ENCODE peak calls at places on chromosomes 16 and 17, in nine cellular contexts. S is testis, B is A549, P is esophagus squamous epithelium, I is sigmoid colon, X is right lobe of liver, R is astrocyte, V is psoas muscle, H is cardiac muscle cell. C is an unnamed sample.

GRCh38 chr17:55152236-55152635 is 112.5 kb upstream of the HLF start:
- DNase-seq in I (no peak), S (no peak), P (no peak), R (peak; percentile 38), X (no peak), B (no peak), H (peak; percentile 6), V (no peak), C (no peak)

GRCh38 chr17:56939869-56940484 is 20.9 kb downstream of the COIL start:
- DNase-seq in S (no peak), H (peak; percentile 75), B (peak; percentile 63), X (no peak), P (no peak), V (no peak), I (no peak), R (peak; percentile 20), C (no peak)

GRCh38 chr17:67246648-67247415 is 1.8 kb upstream of the HELZ start:
- DNase-seq in V (peak; percentile 25), S (peak; percentile 49), R (peak; percentile 65), X (peak; percentile 63), B (peak; percentile 77), H (no peak), P (no peak), I (no peak), C (no peak)

GRCh38 chr17:58755577-58756245 is at the start of gene PPM1E:
- DNase-seq in P (no peak), H (peak; percentile 56), I (no peak), V (peak; percentile 32), B (peak; percentile 56), X (peak; percentile 59), S (peak; percentile 90), R (peak; percentile 39), C (no peak)

GRCh38 chr17:7997186-7997585 is 5.2 kb upstream of the GUCY2D start:
- DNase-seq in H (peak; percentile 60), P (no peak), R (no peak), I (peak; percentile 64), B (peak; percentile 67), X (no peak), S (peak; percentile 50), V (no peak), C (no peak)

GRCh38 chr16:72847187-72848044 is 200.5 kb downstream of the ZFHX3 start:
- DNase-seq in X (no peak), V (no peak), P (no peak), I (no peak), S (peak; percentile 69), H (peak; percentile 53), B (peak; percentile 76), R (no peak), C (no peak)

GRCh38 chr17:79838541-79839274 is 532 bp downstream of the CBX4 start:
- DNase-seq in H (peak; percentile 70), R (peak; percentile 43), S (no peak), B (peak; percentile 70), X (peak; percentile 72), V (peak; percentile 46), I (no peak), P (no peak), C (no peak)

GRCh38 chr17:19730829-19731228 is 14.4 kb upstream of the SLC47A2 start:
- DNase-seq in X (no peak), V (no peak), P (no peak), B (no peak), S (no peak), H (no peak), R (no peak), I (no peak), C (no peak)

GRCh38 chr16:22659933-22660332 is 149.2 kb downstream of the NPIPB5 start:
- DNase-seq in R (no peak), X (no peak), H (no peak), V (no peak), B (no peak), P (no peak), S (no peak), I (no peak), C (peak; percentile 56)

DNA sequence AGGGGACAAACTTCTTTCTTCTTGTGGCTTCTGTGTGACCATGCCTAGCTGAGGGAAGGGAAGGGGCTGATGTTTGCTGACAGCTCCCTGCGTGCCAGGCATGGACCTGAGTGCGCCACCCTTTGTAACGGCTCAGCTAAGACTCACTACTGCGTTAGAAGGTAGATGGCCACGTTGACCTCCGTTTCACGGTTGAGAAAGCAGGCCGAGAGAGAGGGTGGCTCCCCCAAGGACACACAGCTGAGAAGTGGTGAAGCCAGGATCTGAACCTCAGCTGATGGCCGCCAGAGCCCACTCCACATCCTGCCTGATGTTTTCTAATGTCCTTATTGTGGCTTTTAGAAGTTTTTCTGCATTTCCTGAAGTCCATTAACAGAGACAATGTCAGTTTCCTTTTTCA is 45.1 kb downstream of the RGS9 start:
- DNase-seq in X (no peak), R (no peak), S (no peak), B (no peak), V (no peak), H (no peak), I (no peak), P (no peak), C (no peak)
- TF ChIP-seq CTCF in X (no peak), R (no peak), S (no peak), B (no peak), V (no peak), H (no peak), I (no peak), P (no peak), C (no peak)

GRCh38 chr17:13355054-13355453 is 246.7 kb downstream of the HS3ST3A1 start:
- DNase-seq in P (no peak), H (no peak), R (no peak), I (no peak), B (no peak), V (no peak), S (no peak), X (no peak), C (no peak)

GRCh38 chr17:13362341-13363122 is 239.2 kb downstream of the HS3ST3A1 start:
- DNase-seq in B (no peak), V (no peak), P (no peak), H (peak; percentile 25), I (no peak), R (peak; percentile 80), X (no peak), S (no peak), C (no peak)

GRCh38 chr17:13365331-13365730 is 236.4 kb downstream of the HS3ST3A1 start:
- DNase-seq in V (no peak), P (no peak), B (no peak), R (peak; percentile 66), S (no peak), X (no peak), I (no peak), H (peak; percentile 47), C (no peak)

DNA sequence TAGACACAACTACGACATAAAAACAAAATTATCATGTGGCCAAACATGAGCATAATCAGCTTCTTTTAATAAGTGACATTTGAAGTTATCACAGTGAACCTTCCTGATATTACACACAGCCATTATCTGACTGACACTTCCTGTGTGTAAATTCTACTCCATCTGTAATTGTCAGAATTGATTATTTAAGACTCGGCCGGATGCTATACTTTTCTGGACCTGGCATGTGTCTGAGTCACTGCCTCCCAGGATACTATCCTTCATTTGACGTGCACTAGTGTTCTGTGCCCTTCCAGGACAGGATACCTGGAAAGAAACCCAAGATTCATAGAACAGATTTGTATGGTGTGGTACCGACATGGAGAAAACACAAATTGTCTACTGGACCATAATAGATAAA is 242.0 kb downstream of the HS3ST3A1 start:
- DNase-seq in S (no peak), I (no peak), H (no peak), B (no peak), X (no peak), R (no peak), P (no peak), V (no peak), C (no peak)
- H3K4me3 ChIP-seq in S (no peak overlapping the region), I (no peak overlapping the region), H (no peak overlapping the region), B (no peak overlapping the region), X (no peak overlapping the region), R (no peak overlapping the region), P (no peak overlapping the region), V (no peak overlapping the region), C (no peak overlapping the region)

DNA sequence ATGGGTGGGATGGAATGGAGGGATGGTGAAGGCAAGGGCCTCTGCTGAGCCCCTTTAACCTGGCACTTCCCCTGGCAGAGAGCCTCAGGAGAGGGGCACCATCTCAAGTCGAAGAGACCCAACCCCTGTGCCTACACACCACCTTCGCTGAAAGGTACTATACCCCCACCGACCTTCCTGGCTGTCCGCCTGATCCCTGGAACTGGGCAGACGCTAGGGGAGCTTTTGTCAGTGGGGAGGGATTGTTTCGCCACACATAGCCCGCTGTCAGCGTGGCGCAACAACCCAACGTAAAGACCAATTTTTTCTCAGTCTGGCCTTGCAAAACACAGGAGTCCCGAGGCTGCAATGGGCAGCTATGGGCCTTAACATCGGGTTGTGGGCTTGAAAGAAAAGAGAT is 3.1 kb downstream of the PPP1R1B start:
- DNase-seq in H (peak; percentile 25), B (no peak), R (no peak), I (no peak), S (no peak), X (no peak), P (no peak), V (no peak), C (no peak)
- H3K4me1 ChIP-seq in H (peaks cover 11% of the 10 kb centered on the region), B (peaks cover 7% of the 10 kb centered on the region), R (peaks cover 5% of the 10 kb centered on the region), I (no peaks in the 10 kb centered on the region), S (peaks cover 44% of the 10 kb centered on the region), X (no peaks in the 10 kb centered on the region), P (peaks cover 27% of the 10 kb centered on the region), V (peaks cover 5% of the 10 kb centered on the region), C (peaks cover 59% of the 10 kb centered on the region)

GRCh38 chr16:54936086-54936978 is 5.7 kb downstream of the IRX5 start:
- DNase-seq in H (peak; percentile 22), P (no peak), V (no peak), I (no peak), X (no peak), R (peak; percentile 72), S (no peak), B (no peak), C (no peak)

GRCh38 chr16:54936979-54937672 is 6.5 kb downstream of the IRX5 start:
- DNase-seq in H (peak; percentile 48), S (peak; percentile 59), P (no peak), X (no peak), I (no peak), R (peak; percentile 59), B (peak; percentile 54), V (no peak), C (peak; percentile 83)

GRCh38 chr16:54939537-54940278 is 9.0 kb downstream of the IRX5 start:
- DNase-seq in R (no peak), V (no peak), B (no peak), S (no peak), I (no peak), P (no peak), X (no peak), H (no peak), C (peak; percentile 76)

GRCh38 chr16:54938351-54939346 is 8.0 kb downstream of the IRX5 start:
- DNase-seq in H (peak; percentile 33), V (no peak), I (no peak), S (no peak), P (no peak), R (no peak), B (no peak), X (no peak), C (peak; percentile 73)

DNA sequence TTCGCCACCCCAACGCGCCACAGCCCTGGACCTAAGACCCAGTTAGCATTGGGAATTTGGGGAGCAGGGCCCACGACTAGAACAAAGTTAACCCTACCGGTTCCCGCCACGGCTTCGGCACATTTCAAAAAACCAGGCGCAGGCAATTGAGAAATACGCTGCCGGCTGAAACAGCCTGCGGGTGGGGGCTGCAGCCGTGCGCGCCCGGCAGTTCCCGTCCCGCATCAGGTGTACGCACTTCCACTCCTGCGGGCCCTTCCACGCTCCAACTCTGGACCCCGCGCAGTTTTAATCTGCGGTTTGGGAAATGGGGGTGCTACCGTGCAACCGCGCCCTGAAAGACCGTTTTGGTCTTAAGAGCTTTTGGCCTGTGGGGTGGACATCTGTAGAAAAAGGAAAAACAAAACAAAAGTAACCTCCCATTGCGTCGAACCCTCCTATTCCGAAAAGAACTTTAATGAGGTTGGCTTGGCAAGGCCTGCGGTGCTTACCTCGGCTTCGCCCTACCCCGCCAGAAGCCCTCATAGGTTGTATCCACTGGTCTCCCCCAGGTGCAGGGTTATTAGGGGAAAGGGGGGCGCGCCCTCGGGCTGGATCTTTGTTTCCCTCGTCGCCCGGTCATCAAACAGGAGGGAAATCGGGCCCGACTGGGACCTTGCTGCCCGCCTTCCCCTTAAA is 7.1 kb downstream of the IRX5 start:
- DNase-seq in S (no peak), R (no peak), X (no peak), V (no peak), P (no peak), B (no peak), H (peak; percentile 13), I (no peak), C (no peak)
- TF ChIP-seq CTCF in S (no peak), R (no peak), X (no peak), V (no peak), P (no peak), B (peak; percentile 11), H (no peak), I (no peak), C (no peak)